ENCODE peak calls at places on chromosome 16, in five cellular contexts. One of them, this sample, is unnamed.
A peak's percentile ranks its signal among the peaks of the same experiment; 100 is the strongest.

GRCh38 chr16:8581923-8582580 is 8.3 kb downstream of the TMEM114 start:
- DNase-seq in brain microvascular endothelial cell: peak; percentile 3
- DNase-seq in cardiac fibroblast: no peak
- DNase-seq in AG09309: no peak
- DNase-seq in HFFc6: no peak
- DNase-seq in this sample: no peak

GRCh38 chr16:11361043-11361442 is 15.8 kb downstream of the RMI2 start:
- DNase-seq in cardiac fibroblast: no peak
- DNase-seq in AG09309: no peak
- DNase-seq in HFFc6: no peak
- DNase-seq in brain microvascular endothelial cell: no peak
- DNase-seq in this sample: no peak

GRCh38 chr16:21158208-21159110 is at the start of gene LDAF1:
- DNase-seq in brain microvascular endothelial cell: peak; percentile 48
- DNase-seq in AG09309: no peak
- DNase-seq in cardiac fibroblast: peak; percentile 78
- DNase-seq in HFFc6: peak; percentile 60
- DNase-seq in this sample: peak; percentile 92

GRCh38 chr16:19167710-19168172 is 299 bp upstream of the SYT17 start:
- DNase-seq in AG09309: no peak
- DNase-seq in HFFc6: peak; percentile 28
- DNase-seq in cardiac fibroblast: peak; percentile 70
- DNase-seq in brain microvascular endothelial cell: peak; percentile 14
- DNase-seq in this sample: peak; percentile 93

GRCh38 chr16:30521873-30522641 is 4.3 kb downstream of the ZNF768 start:
- DNase-seq in cardiac fibroblast: no peak
- DNase-seq in AG09309: no peak
- DNase-seq in HFFc6: no peak
- DNase-seq in brain microvascular endothelial cell: no peak
- DNase-seq in this sample: no peak

GRCh38 chr16:630024-630814 is 566 bp upstream of the WFIKKN1 start:
- DNase-seq in cardiac fibroblast: no peak
- DNase-seq in HFFc6: no peak
- DNase-seq in brain microvascular endothelial cell: no peak
- DNase-seq in AG09309: no peak
- DNase-seq in this sample: no peak

GRCh38 chr16:31713945-31714898 is 159.4 kb upstream of the ZNF267 start:
- DNase-seq in AG09309: no peak
- DNase-seq in cardiac fibroblast: no peak
- DNase-seq in brain microvascular endothelial cell: no peak
- DNase-seq in HFFc6: no peak
- DNase-seq in this sample: peak; percentile 17

GRCh38 chr16:15055141-15056053 is 477 bp downstream of the NTAN1 start:
- DNase-seq in brain microvascular endothelial cell: no peak
- DNase-seq in cardiac fibroblast: peak; percentile 39
- DNase-seq in AG09309: no peak
- DNase-seq in HFFc6: no peak
- DNase-seq in this sample: peak; percentile 40

GRCh38 chr16:2520784-2521577 is 810 bp downstream of the AMDHD2 start:
- DNase-seq in HFFc6: no peak
- DNase-seq in cardiac fibroblast: no peak
- DNase-seq in brain microvascular endothelial cell: no peak
- DNase-seq in AG09309: no peak
- DNase-seq in this sample: peak; percentile 73

GRCh38 chr16:89779231-89779912 is 37.1 kb downstream of the FANCA start:
- DNase-seq in brain microvascular endothelial cell: no peak
- DNase-seq in cardiac fibroblast: no peak
- DNase-seq in HFFc6: no peak
- DNase-seq in AG09309: no peak
- DNase-seq in this sample: no peak

GRCh38 chr16:89828199-89828869 is at the start of gene SPIRE2:
- DNase-seq in AG09309: peak; percentile 21
- DNase-seq in brain microvascular endothelial cell: peak; percentile 37
- DNase-seq in HFFc6: peak; percentile 66
- DNase-seq in cardiac fibroblast: peak; percentile 80
- DNase-seq in this sample: peak; percentile 92

GRCh38 chr16:29756654-29757053 is 10.9 kb upstream of the C16orf54 start:
- DNase-seq in HFFc6: no peak
- DNase-seq in AG09309: no peak
- DNase-seq in brain microvascular endothelial cell: no peak
- DNase-seq in cardiac fibroblast: peak; percentile 36
- DNase-seq in this sample: no peak

GRCh38 chr16:7405166-7405565 is 72.5 kb downstream of the RBFOX1 start:
- DNase-seq in brain microvascular endothelial cell: no peak
- DNase-seq in AG09309: no peak
- DNase-seq in HFFc6: no peak
- DNase-seq in cardiac fibroblast: no peak
- DNase-seq in this sample: no peak

GRCh38 chr16:2237552-2238395 is 1.5 kb downstream of the DNASE1L2 start:
- DNase-seq in HFFc6: no peak
- DNase-seq in cardiac fibroblast: no peak
- DNase-seq in brain microvascular endothelial cell: no peak
- DNase-seq in AG09309: no peak
- DNase-seq in this sample: no peak

DNA sequence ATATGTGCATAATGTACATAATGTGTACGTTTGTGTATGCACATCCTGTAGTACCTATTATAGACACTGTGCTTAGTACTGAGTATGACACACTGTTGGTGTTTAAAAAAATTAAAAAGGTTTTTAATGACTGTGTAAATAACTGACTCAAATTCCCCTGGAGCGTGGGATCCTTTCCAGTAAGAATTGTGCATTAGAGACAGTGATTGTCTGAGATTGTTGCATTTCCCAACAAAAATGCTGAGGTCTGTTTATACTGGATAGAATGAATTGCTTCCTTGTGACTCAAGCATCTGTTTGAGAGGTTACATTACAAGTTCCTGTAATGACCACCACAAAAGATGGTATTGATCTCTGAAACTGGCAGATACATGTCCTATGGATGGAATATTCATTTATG is 229.0 kb downstream of the CDH11 start:
- DNase-seq in cardiac fibroblast: peak; percentile 58
- DNase-seq in brain microvascular endothelial cell: peak; percentile 91
- DNase-seq in AG09309: peak; percentile 74
- DNase-seq in HFFc6: peak; percentile 85
- DNase-seq in this sample: no peak
- TF ChIP-seq CTCF in cardiac fibroblast: peak; percentile 7
- TF ChIP-seq CTCF in brain microvascular endothelial cell: no peak
- TF ChIP-seq CTCF in AG09309: no peak
- TF ChIP-seq CTCF in HFFc6: peak; percentile 48
- TF ChIP-seq CTCF in this sample: no peak

DNA sequence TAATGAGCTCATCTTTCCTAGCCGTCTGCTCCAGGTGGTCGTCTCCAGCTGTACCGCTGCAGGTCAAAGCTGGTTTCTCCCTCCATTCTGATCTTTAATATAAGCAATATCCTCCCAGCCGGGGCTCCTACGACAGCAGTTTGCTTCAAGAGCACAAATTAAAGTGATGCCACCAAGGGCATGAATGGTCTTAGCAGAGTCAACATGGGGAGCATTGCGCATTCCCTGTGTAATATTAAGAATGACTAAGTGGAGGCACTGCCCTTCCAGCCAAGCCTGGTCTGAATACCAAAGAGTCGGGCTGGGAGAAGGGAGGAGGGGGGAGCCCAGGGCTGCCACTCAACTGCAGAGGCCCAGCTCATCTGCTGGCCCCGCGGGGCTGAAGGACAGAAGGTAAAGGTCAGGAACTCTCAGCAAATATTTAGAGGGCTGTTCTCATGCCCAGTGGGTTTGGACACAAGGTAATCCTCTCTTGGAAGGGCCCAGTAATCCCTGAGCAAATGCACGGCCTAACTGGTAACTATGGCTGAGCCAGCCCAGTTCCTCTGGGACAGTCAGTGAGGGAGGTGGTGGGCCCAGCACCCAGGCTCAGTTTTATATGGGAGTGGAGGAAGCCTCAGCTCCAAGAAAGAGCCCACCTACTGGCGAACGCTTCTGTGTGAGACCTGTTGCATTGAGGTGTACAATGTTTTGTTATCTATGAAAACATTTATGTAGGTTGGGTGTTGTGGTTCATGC is 121.2 kb downstream of the IRX3 start:
- DNase-seq in HFFc6: no peak
- DNase-seq in brain microvascular endothelial cell: no peak
- DNase-seq in cardiac fibroblast: no peak
- DNase-seq in AG09309: no peak
- DNase-seq in this sample: no peak
- TF ChIP-seq CTCF in HFFc6: no peak
- TF ChIP-seq CTCF in brain microvascular endothelial cell: no peak
- TF ChIP-seq CTCF in cardiac fibroblast: no peak
- TF ChIP-seq CTCF in AG09309: no peak
- TF ChIP-seq CTCF in this sample: no peak

GRCh38 chr16:27287887-27288286 is 19.3 kb upstream of the NSMCE1 start:
- DNase-seq in cardiac fibroblast: no peak
- DNase-seq in AG09309: no peak
- DNase-seq in HFFc6: no peak
- DNase-seq in brain microvascular endothelial cell: no peak
- DNase-seq in this sample: no peak

GRCh38 chr16:27289669-27290068 is 21.1 kb upstream of the NSMCE1 start:
- DNase-seq in HFFc6: no peak
- DNase-seq in brain microvascular endothelial cell: no peak
- DNase-seq in cardiac fibroblast: no peak
- DNase-seq in AG09309: no peak
- DNase-seq in this sample: no peak

GRCh38 chr16:27291722-27292240 is 22.0 kb upstream of the IL4R start:
- DNase-seq in brain microvascular endothelial cell: no peak
- DNase-seq in AG09309: no peak
- DNase-seq in cardiac fibroblast: no peak
- DNase-seq in HFFc6: no peak
- DNase-seq in this sample: no peak

GRCh38 chr16:27291106-27291505 is 22.5 kb upstream of the NSMCE1 start:
- DNase-seq in AG09309: no peak
- DNase-seq in HFFc6: no peak
- DNase-seq in cardiac fibroblast: no peak
- DNase-seq in brain microvascular endothelial cell: no peak
- DNase-seq in this sample: no peak

DNA sequence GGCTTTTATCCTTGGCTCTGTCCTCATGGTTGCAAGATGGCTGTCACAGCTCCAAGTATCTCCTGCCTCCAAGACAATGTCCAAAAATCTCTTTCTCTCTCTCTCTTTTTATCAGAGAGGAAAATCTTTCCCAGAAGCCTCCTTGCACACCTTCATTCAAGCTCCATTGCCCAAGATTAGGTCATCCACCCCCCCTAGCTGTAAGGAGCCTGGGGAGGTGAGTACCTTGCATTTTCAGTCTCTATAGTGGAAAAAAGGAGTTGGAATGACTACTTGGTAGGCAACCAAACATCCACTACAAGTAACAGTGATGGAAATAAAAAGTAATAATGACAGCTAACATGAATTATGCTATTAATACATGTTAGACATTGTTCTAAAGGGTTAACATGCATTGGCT is 22.0 kb upstream of the NSMCE1 start:
- DNase-seq in cardiac fibroblast: no peak
- DNase-seq in AG09309: no peak
- DNase-seq in HFFc6: no peak
- DNase-seq in brain microvascular endothelial cell: no peak
- DNase-seq in this sample: no peak
- TF ChIP-seq CTCF in cardiac fibroblast: no peak
- TF ChIP-seq CTCF in AG09309: no peak
- TF ChIP-seq CTCF in HFFc6: no peak
- TF ChIP-seq CTCF in brain microvascular endothelial cell: no peak
- TF ChIP-seq CTCF in this sample: no peak

DNA sequence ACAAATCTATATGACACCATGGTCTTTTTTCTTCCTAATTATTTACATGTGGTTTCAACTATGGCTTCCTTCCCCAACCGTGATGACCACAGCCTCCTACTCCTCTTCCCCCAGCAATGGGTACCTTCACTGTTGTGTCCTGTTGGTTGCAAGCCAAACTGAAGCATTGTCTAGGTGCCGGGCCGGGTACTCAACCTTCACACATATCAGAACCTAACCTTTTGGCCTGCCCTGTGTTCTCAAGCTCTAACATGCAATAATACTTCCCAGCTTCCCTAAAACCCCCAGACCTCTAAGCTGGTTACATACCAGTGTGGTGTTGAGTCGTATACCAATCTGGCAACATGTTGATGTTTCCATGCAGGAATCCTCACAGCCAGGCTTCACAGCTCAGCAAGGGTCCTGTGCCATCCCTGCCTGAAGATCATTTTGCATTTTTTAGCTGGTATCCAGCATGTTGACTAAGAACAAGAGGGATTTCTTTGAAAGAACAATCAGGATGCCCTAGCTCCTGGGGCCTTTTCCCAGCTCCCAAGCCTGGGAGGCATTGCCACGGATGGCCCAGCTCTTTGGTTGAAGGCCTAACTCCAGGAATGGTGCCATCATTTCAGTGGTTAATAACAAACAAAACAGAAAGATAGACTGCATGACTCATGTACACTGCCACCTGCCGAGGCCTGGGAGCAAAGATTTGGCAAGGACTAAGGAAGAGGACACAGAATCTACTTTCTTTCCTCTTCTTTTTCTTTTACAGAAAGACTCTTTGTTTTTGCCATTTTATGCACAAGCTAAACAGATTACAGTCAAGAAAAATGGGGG is 373.7 kb upstream of the SALL1 start:
- DNase-seq in HFFc6: peak; percentile 53
- DNase-seq in AG09309: peak; percentile 38
- DNase-seq in cardiac fibroblast: peak; percentile 44
- DNase-seq in brain microvascular endothelial cell: peak; percentile 4
- DNase-seq in this sample: no peak
- TF ChIP-seq CTCF in HFFc6: peak; percentile 45
- TF ChIP-seq CTCF in AG09309: peak; percentile 24
- TF ChIP-seq CTCF in cardiac fibroblast: no peak
- TF ChIP-seq CTCF in brain microvascular endothelial cell: peak; percentile 22
- TF ChIP-seq CTCF in this sample: no peak

GRCh38 chr16:86256995-86257394 is 253.3 kb upstream of the FOXF1 start:
- DNase-seq in brain microvascular endothelial cell: no peak
- DNase-seq in AG09309: no peak
- DNase-seq in cardiac fibroblast: no peak
- DNase-seq in HFFc6: no peak
- DNase-seq in this sample: no peak

GRCh38 chr16:86249631-86250030 is 260.7 kb upstream of the FOXF1 start:
- DNase-seq in brain microvascular endothelial cell: no peak
- DNase-seq in cardiac fibroblast: no peak
- DNase-seq in AG09309: no peak
- DNase-seq in HFFc6: no peak
- DNase-seq in this sample: no peak

GRCh38 chr16:86251682-86252081 is 258.6 kb upstream of the FOXF1 start:
- DNase-seq in HFFc6: no peak
- DNase-seq in AG09309: no peak
- DNase-seq in cardiac fibroblast: no peak
- DNase-seq in brain microvascular endothelial cell: no peak
- DNase-seq in this sample: no peak

GRCh38 chr16:86248325-86248905 is 261.9 kb upstream of the FOXF1 start:
- DNase-seq in HFFc6: no peak
- DNase-seq in brain microvascular endothelial cell: no peak
- DNase-seq in AG09309: no peak
- DNase-seq in cardiac fibroblast: no peak
- DNase-seq in this sample: no peak

GRCh38 chr16:86252596-86252995 is 257.7 kb upstream of the FOXF1 start:
- DNase-seq in brain microvascular endothelial cell: no peak
- DNase-seq in AG09309: no peak
- DNase-seq in HFFc6: peak; percentile 15
- DNase-seq in cardiac fibroblast: peak; percentile 25
- DNase-seq in this sample: no peak
- TF ChIP-seq CTCF in brain microvascular endothelial cell: peak; percentile 62
- TF ChIP-seq CTCF in AG09309: peak; percentile 58
- TF ChIP-seq CTCF in HFFc6: peak; percentile 77
- TF ChIP-seq CTCF in cardiac fibroblast: peak; percentile 55
- TF ChIP-seq CTCF in this sample: no peak

This sample was measured in GM20000.